ENCODE peak calls at places on chromosomes 2 and 18, in ten cellular contexts. Q, M, Z, D, W, T, A, P, H and N are unnamed samples.

GRCh38 chr18:47413327-47413726 is 161.9 kb upstream of the SKOR2 start:
- DNase-seq in D (no peak), T (no peak), Z (no peak), W (no peak), Q (no peak), A (no peak), M (peak; percentile 22), P (peak; percentile 27), H (no peak), N (peak; percentile 94)

GRCh38 chr2:127074358-127074757 is 32.6 kb downstream of the BIN1 start:
- DNase-seq in T (no peak), M (no peak), D (peak; percentile 34), W (no peak), Q (no peak), H (no peak), Z (no peak), P (no peak), A (no peak), N (no peak)

GRCh38 chr2:240524963-240525718 is 32.6 kb downstream of the ANKMY1 start:
- DNase-seq in T (no peak), Q (no peak), M (no peak), A (no peak), D (no peak), P (no peak), H (no peak), Z (no peak), W (no peak), N (no peak)

GRCh38 chr2:37441055-37441454 is 96.6 kb downstream of the QPCT start:
- DNase-seq in D (no peak), M (no peak), P (peak; percentile 57), A (no peak), Z (no peak), T (no peak), Q (no peak), H (no peak), W (no peak), N (no peak)

GRCh38 chr2:234300393-234300792 is 196.5 kb downstream of the ARL4C start:
- DNase-seq in P (no peak), D (peak; percentile 19), T (no peak), A (no peak), Z (no peak), H (no peak), M (no peak), W (peak; percentile 24), Q (no peak), N (no peak)

GRCh38 chr2:120669121-120669952 is 66.3 kb upstream of the GLI2 start:
- DNase-seq in D (no peak), T (no peak), H (no peak), W (no peak), Z (no peak), P (peak; percentile 32), Q (no peak), A (no peak), M (no peak), N (peak; percentile 52)

GRCh38 chr2:105149272-105149671 is 92.3 kb upstream of the GPR45 start:
- DNase-seq in A (no peak), M (no peak), Z (no peak), D (no peak), P (no peak), Q (no peak), H (no peak), T (no peak), W (no peak), N (no peak)

GRCh38 chr2:215036314-215036713 is 102.1 kb downstream of the ABCA12 start:
- DNase-seq in M (no peak), A (no peak), H (no peak), T (no peak), Z (no peak), P (no peak), Q (no peak), W (no peak), D (no peak), N (no peak)

GRCh38 chr2:201642086-201642578 is 1.2 kb downstream of the TMEM237 start:
- DNase-seq in P (no peak), H (no peak), A (no peak), W (no peak), T (no peak), Z (no peak), D (no peak), M (peak; percentile 83), Q (peak; percentile 58), N (peak; percentile 76)

GRCh38 chr18:21241224-21242131 is 554 bp upstream of the GREB1L start:
- DNase-seq in Z (no peak), H (no peak), M (no peak), T (no peak), D (no peak), A (no peak), P (peak; percentile 45), Q (no peak), W (no peak), N (peak; percentile 46)

GRCh38 chr18:58653814-58654509 is 17.3 kb upstream of the MALT1 start:
- DNase-seq in H (no peak), W (no peak), M (no peak), P (no peak), D (no peak), Z (no peak), Q (no peak), T (no peak), A (no peak), N (no peak)

GRCh38 chr2:240395896-240396622 is 39.4 kb upstream of the GPC1 start:
- DNase-seq in H (no peak), M (no peak), Q (peak; percentile 21), T (no peak), A (no peak), Z (no peak), D (no peak), P (no peak), W (no peak), N (no peak)

GRCh38 chr2:216942465-216942864 is 82.6 kb upstream of the TNP1 start:
- DNase-seq in H (no peak), Q (no peak), T (no peak), A (no peak), M (no peak), D (no peak), W (no peak), P (no peak), Z (no peak), N (no peak)

GRCh38 chr2:112075490-112076260 is 20.6 kb downstream of the TMEM87B start:
- DNase-seq in Q (no peak), W (no peak), D (no peak), T (no peak), M (no peak), Z (no peak), P (peak; percentile 50), A (no peak), H (no peak), N (no peak)

GRCh38 chr18:75638223-75638596 is 210.7 kb upstream of the SMIM21 start:
- DNase-seq in D (no peak), T (no peak), P (peak; percentile 34), H (no peak), W (no peak), M (no peak), Z (no peak), Q (no peak), A (peak; percentile 50), N (no peak)

GRCh38 chr2:128258218-128258617 is 60.5 kb downstream of the HS6ST1 start:
- DNase-seq in Z (no peak), T (no peak), D (no peak), Q (no peak), P (no peak), M (no peak), W (no peak), A (no peak), H (no peak), N (no peak)

GRCh38 chr2:191291471-191291870 is 46.3 kb downstream of the MYO1B start:
- DNase-seq in A (no peak), H (no peak), D (no peak), Z (no peak), T (no peak), P (no peak), Q (no peak), W (no peak), M (no peak), N (no peak)

GRCh38 chr2:47189635-47190034 is 34.5 kb upstream of the STPG4 start:
- DNase-seq in H (no peak), T (no peak), Q (no peak), D (no peak), W (no peak), A (peak; percentile 87), M (no peak), Z (no peak), P (peak; percentile 93), N (no peak)

GRCh38 chr2:218831378-218831990 is at the start of gene PRKAG3:
- DNase-seq in Z (no peak), T (no peak), D (no peak), P (no peak), H (no peak), M (no peak), A (no peak), W (no peak), Q (no peak), N (no peak)

GRCh38 chr18:12990128-12990485 is 1.1 kb upstream of the CEP192 start:
- DNase-seq in W (peak; percentile 3), T (no peak), Z (peak; percentile 50), D (no peak), P (no peak), Q (no peak), H (peak; percentile 25), A (no peak), M (no peak), N (no peak)